ENCODE peak calls at places on chromosomes 4 and X, in seven cellular contexts. A, P, B, F, O, R and Z are unnamed samples.

GRCh38 chr4:138216272-138216867 is 25.8 kb downstream of the SLC7A11 start:
- DNase-seq in A (no peak), P (no peak), B (no peak), F (no peak), O (no peak), R (no peak), Z (no peak)

GRCh38 chr4:37453004-37453360 is 208.4 kb downstream of the NWD2 start:
- DNase-seq in A (peak), P (peak), B (no peak), F (peak), O (no peak), R (peak), Z (peak)

GRCh38 chr4:76406070-76406469 is 14.9 kb downstream of the CCDC158 start:
- DNase-seq in A (no peak), P (no peak), B (no peak), F (no peak), O (no peak), R (no peak), Z (no peak)

GRCh38 chrX:39802354-39802753 is 295.4 kb downstream of the BCOR start:
- DNase-seq in A (no peak), P (no peak), B (no peak), F (no peak), O (no peak), R (no peak), Z (peak)

GRCh38 chr4:86670739-86671138 is 76.6 kb downstream of the PTPN13 start:
- DNase-seq in A (no peak), P (no peak), B (no peak), F (no peak), O (no peak), R (no peak), Z (peak)

GRCh38 chr4:51855751-51856150 is 12.8 kb downstream of the DCUN1D4 start:
- DNase-seq in A (no peak), P (no peak), B (no peak), F (peak), O (no peak), R (no peak), Z (no peak)

GRCh38 chr4:24642941-24643628 is 58.7 kb upstream of the DHX15 start:
- DNase-seq in A (no peak), P (no peak), B (no peak), F (peak), O (no peak), R (no peak), Z (no peak)

GRCh38 chr4:54103190-54103574 is 3.2 kb downstream of the GSX2 start:
- DNase-seq in A (no peak), P (no peak), B (no peak), F (no peak), O (no peak), R (no peak), Z (no peak)

GRCh38 chrX:67787196-67787595 is 243.4 kb downstream of the AR start:
- DNase-seq in A (no peak), P (no peak), B (no peak), F (no peak), O (no peak), R (no peak), Z (no peak)

DNA sequence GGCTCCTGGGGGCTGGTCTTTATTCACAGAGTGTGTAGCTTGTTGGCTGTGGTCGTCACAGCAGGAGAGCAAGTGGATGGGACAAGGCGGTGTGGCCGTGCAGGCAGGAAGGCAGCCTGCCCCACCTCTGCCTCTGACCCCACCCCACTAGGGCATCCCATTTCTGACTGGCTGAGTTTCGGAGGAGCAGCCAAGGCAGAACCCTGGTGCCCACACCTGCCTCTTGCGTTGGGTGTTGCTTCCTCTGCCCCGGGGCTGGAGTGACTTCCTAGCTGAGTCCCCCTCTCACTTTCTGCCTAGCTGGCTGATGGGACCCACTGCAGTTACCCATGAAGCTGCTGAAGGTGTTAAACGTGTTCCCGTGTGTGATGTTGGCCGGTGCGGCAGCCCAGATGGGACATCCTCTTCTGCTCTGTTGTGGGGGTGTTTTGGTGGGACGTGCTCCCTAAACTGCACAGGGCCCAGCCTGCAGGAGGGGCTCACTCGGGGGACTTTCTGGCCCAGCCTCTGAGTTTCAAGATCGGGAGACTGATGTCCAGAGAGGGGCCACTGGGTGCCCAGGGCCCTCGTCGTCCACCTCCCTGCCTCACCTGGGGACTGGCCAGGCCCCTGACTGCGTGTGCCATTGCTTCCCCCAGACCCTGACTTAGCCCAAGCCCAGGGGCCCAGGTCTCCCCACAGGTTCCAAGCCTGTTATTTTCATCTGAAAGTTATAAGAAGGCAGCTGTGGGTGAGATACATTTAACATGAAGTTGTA is 101.5 kb downstream of the PSAPL1 start:
- DNase-seq in A (no peak), P (no peak), B (no peak), F (no peak), O (no peak), R (no peak), Z (no peak)
- TF ChIP-seq CTCF in A (no peak), P (no peak), B (no peak), F (no peak), O (no peak), R (no peak), Z (no peak)

DNA sequence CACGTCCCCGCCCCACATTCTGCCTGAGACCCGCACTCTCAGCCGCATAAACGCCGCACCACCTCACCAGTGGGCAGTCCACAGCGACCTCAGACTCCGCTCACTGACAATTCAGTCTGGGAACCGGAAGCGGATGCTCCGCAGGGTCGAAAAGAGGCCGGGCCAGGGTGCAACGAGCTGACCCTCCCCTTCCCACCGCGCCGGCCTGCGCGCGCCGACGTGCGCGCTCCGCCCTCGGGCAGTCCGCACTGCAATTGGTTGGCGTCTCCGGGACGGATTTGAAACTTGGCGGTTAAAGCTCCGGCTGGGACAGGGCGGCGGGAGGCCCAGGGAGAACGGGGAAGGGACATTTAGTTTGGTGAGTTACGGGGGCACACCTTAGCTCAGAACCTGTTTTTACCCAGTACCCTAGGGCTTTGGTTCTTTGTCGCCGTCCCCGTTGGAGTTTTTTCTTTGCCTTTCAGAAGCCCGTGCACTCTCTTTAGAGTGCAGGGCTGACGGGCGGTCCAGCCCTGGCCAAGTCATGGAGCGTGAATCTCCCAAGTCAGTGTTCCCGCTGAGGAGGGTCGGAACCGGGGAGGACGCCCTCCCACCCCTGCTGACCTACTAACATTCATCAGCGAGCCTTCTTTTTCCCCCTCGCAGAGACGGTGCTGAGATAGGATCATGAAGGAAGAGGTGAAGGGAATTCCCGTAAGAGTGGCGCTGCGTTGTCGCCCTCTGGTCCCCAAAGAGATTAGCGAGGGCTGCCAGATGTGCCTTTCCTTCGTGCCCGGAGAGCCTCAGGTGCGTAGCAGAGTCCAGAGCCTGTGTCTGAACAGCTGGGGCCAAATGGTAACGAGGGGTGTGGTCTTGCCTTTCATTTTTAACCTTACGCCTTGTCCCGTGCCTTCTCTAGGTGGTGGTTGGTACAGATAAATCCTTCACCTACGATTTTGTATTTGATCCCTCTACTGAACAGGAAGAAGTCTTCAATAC is at the start of the genes KIF4A and PDZD11:
- DNase-seq in A (peak), P (peak), B (peak), F (peak), O (peak), R (peak), Z (peak)
- TF ChIP-seq POLR2A in A (no peak), P (no peak), B (no peak), F (peak), O (no peak), R (peak), Z (peak)

DNA sequence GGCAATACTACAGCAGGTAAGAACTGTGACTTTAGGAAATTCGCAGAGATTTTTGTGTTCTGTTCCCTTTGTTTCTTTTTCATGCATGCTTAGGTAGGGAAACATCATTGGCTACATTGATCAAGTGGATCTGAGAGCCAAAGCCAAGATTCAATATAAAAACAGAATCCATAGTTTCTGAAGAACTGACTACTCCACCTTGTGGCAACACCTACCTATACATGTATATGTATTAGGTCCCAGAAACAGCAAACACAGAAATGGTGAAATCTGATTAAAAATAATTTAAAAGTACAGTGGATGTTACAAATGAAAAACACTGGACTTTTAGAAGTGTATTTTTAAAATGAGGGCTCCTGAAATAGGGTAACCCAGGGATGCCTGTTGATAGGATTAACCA is 322.6 kb upstream of the MAOA start:
- DNase-seq in A (no peak), P (no peak), B (no peak), F (no peak), O (no peak), R (no peak), Z (peak)
- TF ChIP-seq CTCF in A (no peak), P (no peak), B (no peak), F (no peak), O (no peak), R (peak), Z (no peak)

DNA sequence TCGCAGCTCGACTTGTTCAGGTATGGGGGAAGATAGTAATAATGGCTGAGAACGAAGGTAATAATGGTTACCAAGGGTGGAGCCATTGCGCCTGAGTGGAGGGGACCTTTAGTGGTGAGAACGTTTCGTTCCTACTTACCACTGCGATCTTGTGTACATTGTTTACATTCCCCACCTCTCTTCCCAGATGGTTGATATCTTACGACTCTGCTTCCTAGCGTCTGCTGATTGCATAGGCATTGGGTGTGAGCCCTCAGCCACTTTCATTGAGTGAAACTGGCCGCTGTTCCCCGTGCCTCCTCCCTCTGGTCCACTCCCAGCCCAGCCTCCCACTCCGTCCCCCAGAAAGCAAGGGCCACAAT is 850 bp downstream of the IGBP1 start:
- DNase-seq in A (no peak), P (no peak), B (no peak), F (no peak), O (no peak), R (no peak), Z (no peak)
- TF ChIP-seq POLR2A in A (no peak), P (no peak), B (no peak), F (no peak), O (no peak), R (no peak), Z (no peak)

GRCh38 chrX:16997313-16997712 is 50.9 kb downstream of the REPS2 start:
- DNase-seq in A (no peak), P (no peak), B (no peak), F (no peak), O (no peak), R (no peak), Z (no peak)

GRCh38 chrX:16990839-16991238 is 44.4 kb downstream of the REPS2 start:
- DNase-seq in A (no peak), P (no peak), B (no peak), F (no peak), O (no peak), R (no peak), Z (no peak)

GRCh38 chrX:16992902-16993301 is 46.4 kb downstream of the REPS2 start:
- DNase-seq in A (no peak), P (no peak), B (no peak), F (no peak), O (no peak), R (no peak), Z (no peak)

GRCh38 chrX:16992411-16992810 is 46.0 kb downstream of the REPS2 start:
- DNase-seq in A (no peak), P (no peak), B (no peak), F (no peak), O (no peak), R (no peak), Z (no peak)

DNA sequence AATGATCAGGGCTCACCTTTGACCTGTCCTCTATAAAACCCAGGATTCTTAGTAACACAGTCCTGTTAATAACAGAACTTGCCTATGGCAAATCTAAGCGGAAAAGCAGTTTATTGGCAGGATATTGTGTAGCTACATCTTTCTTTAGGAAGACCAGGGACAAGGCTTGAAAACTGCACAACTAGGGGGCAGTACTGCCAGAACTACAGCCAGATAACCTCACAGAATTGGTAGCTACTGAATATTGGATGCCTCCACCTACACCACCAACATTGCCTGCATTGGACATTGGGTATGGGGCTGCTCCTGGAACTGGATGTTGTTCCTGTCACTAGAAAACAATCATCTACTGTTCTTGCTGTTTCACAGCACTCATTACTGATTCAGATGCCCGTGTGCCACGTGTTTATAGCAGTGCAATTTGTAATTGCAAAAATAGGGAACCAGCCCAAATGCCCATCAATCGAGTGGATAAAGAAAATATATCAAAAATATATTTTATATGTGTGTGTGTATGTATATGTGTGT is 47.4 kb downstream of the REPS2 start:
- DNase-seq in A (no peak), P (no peak), B (no peak), F (no peak), O (no peak), R (no peak), Z (peak)
- TF ChIP-seq CTCF in A (no peak), P (no peak), B (no peak), F (no peak), O (no peak), R (no peak), Z (peak)

GRCh38 chrX:103236296-103236695 is 18.7 kb downstream of the TCEAL8 start:
- DNase-seq in A (no peak), P (no peak), B (no peak), F (no peak), O (no peak), R (no peak), Z (no peak)

GRCh38 chrX:103234869-103235268 is 20.0 kb downstream of the BEX4 start:
- DNase-seq in A (no peak), P (no peak), B (no peak), F (no peak), O (no peak), R (no peak), Z (no peak)

GRCh38 chrX:103240155-103240554 is 14.8 kb downstream of the TCEAL8 start:
- DNase-seq in A (no peak), P (no peak), B (no peak), F (no peak), O (no peak), R (no peak), Z (no peak)
- TF ChIP-seq POLR2A in A (no peak), P (no peak), B (no peak), F (no peak), O (no peak), R (no peak), Z (no peak)